ENCODE peak calls at places on chromosomes 4 and X, in four cellular contexts. B, A, G and N are unnamed samples.

GRCh38 chr4:151486166-151486565 is 77.2 kb downstream of the FHIP1A start:
- DNase-seq in B (no peak), A (no peak), G (no peak), N (peak; percentile 68)

GRCh38 chr4:86565641-86566040 is 28.5 kb upstream of the PTPN13 start:
- DNase-seq in B (no peak), A (no peak), G (no peak), N (no peak)

GRCh38 chr4:5142726-5143125 is 91.4 kb downstream of the STK32B start:
- DNase-seq in B (no peak), A (no peak), G (peak; percentile 48), N (peak; percentile 38)

GRCh38 chr4:104493071-104493831 is 1.4 kb downstream of the CXXC4 start:
- DNase-seq in B (no peak), A (no peak), G (no peak), N (no peak)

GRCh38 chr4:150209140-150209829 is 131.0 kb downstream of the DCLK2 start:
- DNase-seq in B (peak; percentile 71), A (no peak), G (peak; percentile 55), N (peak; percentile 72)

GRCh38 chr4:99655315-99656081 is 2.1 kb downstream of the C4orf54 start:
- DNase-seq in B (peak; percentile 87), A (no peak), G (no peak), N (peak; percentile 77)

GRCh38 chr4:3363411-3364141 is 70.8 kb downstream of the RGS12 start:
- DNase-seq in B (no peak), A (peak; percentile 72), G (no peak), N (no peak)

GRCh38 chr4:77865259-77865658 is 2.6 kb downstream of the MRPL1 start:
- DNase-seq in B (no peak), A (no peak), G (no peak), N (no peak)

GRCh38 chr4:7941111-7942018 is 1.7 kb upstream of the AFAP1 start:
- DNase-seq in B (no peak), A (no peak), G (no peak), N (no peak)

GRCh38 chr4:99180367-99181169 is 36.5 kb upstream of the ADH4 start:
- DNase-seq in B (no peak), A (no peak), G (peak; percentile 68), N (peak; percentile 47)

GRCh38 chrX:2425281-2426071 is 75.3 kb downstream of the DHRSX start:
- DNase-seq in B (no peak), A (no peak), G (no peak), N (no peak)

GRCh38 chrX:10892605-10893225 is 218.4 kb upstream of the HCCS start:
- DNase-seq in B (no peak), A (no peak), G (no peak), N (peak; percentile 49)

GRCh38 chr4:70177117-70177516 is 18.4 kb upstream of the ODAM start:
- DNase-seq in B (no peak), A (no peak), G (no peak), N (no peak)

GRCh38 chr4:178881937-178882336 is 1439.7 kb upstream of the AGA start:
- DNase-seq in B (no peak), A (no peak), G (no peak), N (no peak)

GRCh38 chrX:19566359-19567141 is 51.2 kb upstream of the MAP3K15 start:
- DNase-seq in B (no peak), A (no peak), G (no peak), N (peak; percentile 54)

GRCh38 chr4:75644095-75644494 is 13.8 kb upstream of the CDKL2 start:
- DNase-seq in B (no peak), A (no peak), G (no peak), N (no peak)

GRCh38 chr4:173934933-173935620 is 348.4 kb downstream of the FBXO8 start:
- DNase-seq in B (no peak), A (no peak), G (no peak), N (no peak)

GRCh38 chr4:67236793-67237192 is 308.5 kb downstream of the CENPC start:
- DNase-seq in B (no peak), A (no peak), G (no peak), N (no peak)

GRCh38 chr4:7876096-7876993 is 63.3 kb downstream of the AFAP1 start:
- DNase-seq in B (no peak), A (no peak), G (peak; percentile 55), N (peak; percentile 58)

GRCh38 chr4:53855886-53856260 is 208.5 kb downstream of the CHIC2 start:
- DNase-seq in B (no peak), A (no peak), G (peak; percentile 45), N (peak; percentile 84)

GRCh38 chr4:7217453-7218310 is 25.3 kb downstream of the SORCS2 start:
- DNase-seq in B (no peak), A (peak; percentile 85), G (no peak), N (no peak)

GRCh38 chr4:137693641-137694040 is 161.3 kb upstream of the PCDH18 start:
- DNase-seq in B (no peak), A (no peak), G (no peak), N (no peak)

GRCh38 chrX:106726485-106727437 is at the start of gene RNF128:
- DNase-seq in B (peak; percentile 51), A (peak; percentile 82), G (no peak), N (peak; percentile 23)

GRCh38 chr4:168710353-168710946 is 213.6 kb downstream of the PALLD start:
- DNase-seq in B (no peak), A (no peak), G (peak; percentile 64), N (peak; percentile 85)

GRCh38 chr4:82739292-82740190 is 59.1 kb downstream of the SCD5 start:
- DNase-seq in B (peak; percentile 76), A (peak; percentile 91), G (peak; percentile 24), N (peak; percentile 60)

GRCh38 chr4:143616771-143617170 is 83.7 kb downstream of the FREM3 start:
- DNase-seq in B (no peak), A (no peak), G (no peak), N (peak; percentile 70)

GRCh38 chr4:146311238-146311970 is 97.1 kb downstream of the REELD1 start:
- DNase-seq in B (no peak), A (no peak), G (no peak), N (no peak)

GRCh38 chr4:173243321-173243720 is 74.7 kb downstream of the GALNT7 start:
- DNase-seq in B (no peak), A (no peak), G (no peak), N (peak; percentile 64)

GRCh38 chr4:91826186-91826585 is 477.6 kb upstream of the GRID2 start:
- DNase-seq in B (no peak), A (no peak), G (no peak), N (peak; percentile 73)

GRCh38 chr4:73692701-73693100 is 47.7 kb upstream of the CXCL8 start:
- DNase-seq in B (no peak), A (no peak), G (no peak), N (no peak)

GRCh38 chr4:8181844-8182243 is 17.2 kb upstream of the SH3TC1 start:
- DNase-seq in B (no peak), A (peak; percentile 79), G (no peak), N (no peak)

GRCh38 chr4:125313989-125314602 is 659 bp upstream of the FAT4 start:
- DNase-seq in B (no peak), A (no peak), G (no peak), N (no peak)

GRCh38 chrX:2710041-2710471 is 19.0 kb downstream of the CD99 start:
- DNase-seq in B (no peak), A (no peak), G (no peak), N (peak; percentile 88)

GRCh38 chrX:86023806-86024205 is 23.6 kb downstream of the CHM start:
- DNase-seq in B (no peak), A (no peak), G (no peak), N (no peak)

GRCh38 chr4:141636077-141636770 is at the start of gene IL15:
- DNase-seq in B (peak; percentile 81), A (peak; percentile 91), G (peak; percentile 59), N (peak; percentile 77)
- TF ChIP-seq CTCF in B (no peak), A (no peak), G (no peak), N (no peak)

GRCh38 chr4:38669233-38669632 is 5.2 kb downstream of the KLF3 start:
- DNase-seq in B (no peak), A (no peak), G (no peak), N (no peak)
- H3K4me3 ChIP-seq in B (no peak overlapping the region), A (no peak overlapping the region), G (no peak overlapping the region), N (no peak overlapping the region)

GRCh38 chrX:17065100-17065499 is 118.6 kb downstream of the REPS2 start:
- DNase-seq in B (no peak), A (no peak), G (no peak), N (no peak)
- TF ChIP-seq CTCF in B (no peak), A (no peak), G (no peak), N (no peak)

DNA sequence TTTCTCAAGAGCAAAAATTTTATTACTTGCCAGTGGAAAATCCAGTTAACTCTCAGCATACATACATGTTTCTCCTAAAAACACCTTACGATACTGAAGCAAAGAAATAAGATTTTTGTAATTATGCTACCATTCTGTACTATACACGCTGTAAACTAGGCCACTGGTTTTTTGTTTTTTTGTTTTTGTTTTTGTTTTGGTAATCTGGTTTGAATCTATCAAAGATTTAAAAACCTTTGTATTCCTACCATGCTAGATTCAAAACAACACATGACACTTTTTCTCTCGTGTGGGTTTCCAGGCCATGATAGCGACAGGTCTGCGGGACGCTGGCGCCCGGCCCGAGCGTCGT is 778 bp downstream of the TMEM192 start:
- DNase-seq in B (no peak), A (no peak), G (no peak), N (peak; percentile 6)
- H3K4me3 ChIP-seq in B (peak overlapping the region; percentile 99), A (peak overlapping the region; percentile 98), G (peak overlapping the region; percentile 85), N (peak overlapping the region; percentile 72)

DNA sequence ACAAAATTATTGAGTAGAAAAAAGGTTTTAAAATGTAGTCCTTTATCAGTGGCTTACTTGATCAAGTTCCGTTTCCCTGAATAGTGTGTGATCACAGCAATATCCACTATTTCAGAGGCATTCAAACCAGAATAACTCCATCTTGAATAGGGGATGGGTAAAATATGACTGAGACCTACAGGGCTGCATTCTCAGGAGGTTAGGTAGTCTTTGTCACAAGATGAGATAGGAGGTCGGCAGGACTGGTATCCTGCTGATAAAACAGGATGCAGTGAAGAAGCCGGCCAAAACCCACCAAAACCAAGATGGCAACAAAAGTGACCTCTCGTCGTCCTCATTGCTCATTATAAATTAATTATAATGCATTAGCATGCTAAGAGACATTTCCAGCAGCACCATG is 24.7 kb downstream of the TSPAN6 start:
- DNase-seq in B (no peak), A (no peak), G (no peak), N (no peak)
- TF ChIP-seq CTCF in B (no peak), A (no peak), G (no peak), N (no peak)

DNA sequence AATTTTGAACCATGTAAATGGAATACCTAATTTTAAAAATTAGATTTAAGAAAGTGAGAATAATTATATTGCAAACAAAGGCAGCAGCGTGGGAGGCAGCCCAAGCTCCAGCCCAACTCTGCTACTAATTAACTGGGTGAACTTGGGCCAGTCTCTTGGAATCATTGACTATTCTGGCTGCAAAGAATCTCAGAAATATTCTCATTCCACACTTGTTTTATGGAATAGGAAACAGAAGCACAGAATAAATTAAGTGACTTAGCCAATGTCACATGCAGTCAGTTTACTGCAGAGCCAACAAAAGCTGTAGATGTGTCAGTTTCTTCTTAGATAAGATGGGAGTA is 132.6 kb upstream of the FAM9B start:
- DNase-seq in B (no peak), A (no peak), G (no peak), N (peak; percentile 26)
- H3K4me3 ChIP-seq in B (no peak overlapping the region), A (no peak overlapping the region), G (no peak overlapping the region), N (no peak overlapping the region)